ENCODE peak calls at places on chromosomes 5 and 9, in four cellular contexts. G is WTC11, T is K562, P is HepG2. Y is an unnamed sample.

GRCh38 chr9:111501648-111502047 is 17.5 kb upstream of the ECPAS start:
- DNase-seq in G (peak; percentile 25), T (no peak), P (no peak), Y (no peak)

GRCh38 chr9:133477992-133478850 is 678 bp downstream of the SLC2A6 start:
- DNase-seq in G (no peak), T (no peak), P (peak; percentile 52), Y (no peak)

GRCh38 chr5:179195561-179196419 is 135.6 kb downstream of the ZNF354C start:
- DNase-seq in G (peak; percentile 6), T (no peak), P (no peak), Y (no peak)

GRCh38 chr9:37732086-37732744 is 21.4 kb upstream of the TRMT10B start:
- DNase-seq in G (no peak), T (no peak), P (no peak), Y (no peak)

GRCh38 chr5:136063778-136064465 is 35.1 kb downstream of the TGFBI start:
- DNase-seq in G (no peak), T (no peak), P (no peak), Y (no peak)

GRCh38 chr5:137344723-137345322 is 154.3 kb downstream of the SPOCK1 start:
- DNase-seq in G (peak; percentile 74), T (peak; percentile 28), P (peak; percentile 26), Y (peak; percentile 39)

GRCh38 chr5:147763791-147764525 is 18.6 kb downstream of the JAKMIP2 start:
- DNase-seq in G (no peak), T (no peak), P (peak; percentile 15), Y (no peak)

GRCh38 chr5:110086658-110087388 is 397.1 kb downstream of the MAN2A1 start:
- DNase-seq in G (no peak), T (no peak), P (no peak), Y (no peak)

GRCh38 chr9:83362341-83362995 is 175.7 kb downstream of the FRMD3 start:
- DNase-seq in G (no peak), T (no peak), P (no peak), Y (no peak)

GRCh38 chr5:143629871-143630658 is 181.9 kb upstream of the HMHB1 start:
- DNase-seq in G (no peak), T (no peak), P (peak; percentile 80), Y (no peak)

GRCh38 chr9:136484153-136485048 is 1.6 kb upstream of the SEC16A start:
- DNase-seq in G (no peak), T (no peak), P (peak; percentile 74), Y (no peak)

GRCh38 chr9:5554254-5554653 is 43.9 kb downstream of the PDCD1LG2 start:
- DNase-seq in G (no peak), T (no peak), P (no peak), Y (no peak)

GRCh38 chr5:137622850-137623249 is 113.0 kb downstream of the KLHL3 start:
- DNase-seq in G (no peak), T (no peak), P (peak; percentile 64), Y (no peak)

GRCh38 chr5:62779010-62779422 is 200.4 kb downstream of the LRRC70 start:
- DNase-seq in G (peak; percentile 12), T (peak; percentile 49), P (peak; percentile 64), Y (peak; percentile 63)

GRCh38 chr5:96253140-96253539 is 179.9 kb downstream of the PCSK1 start:
- DNase-seq in G (no peak), T (no peak), P (no peak), Y (no peak)

GRCh38 chr9:129422843-129423700 is 197.8 kb downstream of the C9orf50 start:
- DNase-seq in G (no peak), T (no peak), P (no peak), Y (no peak)

GRCh38 chr9:136565075-136565721 is 19.4 kb upstream of the NOTCH1 start:
- DNase-seq in G (no peak), T (no peak), P (no peak), Y (no peak)

GRCh38 chr5:107554776-107555424 is 115.8 kb downstream of the EFNA5 start:
- DNase-seq in G (no peak), T (no peak), P (no peak), Y (no peak)

GRCh38 chr5:164097747-164098146 is 592.3 kb downstream of the MAT2B start:
- DNase-seq in G (no peak), T (no peak), P (no peak), Y (no peak)

GRCh38 chr5:9928266-9928750 is 298.2 kb upstream of the TAS2R1 start:
- DNase-seq in G (no peak), T (no peak), P (no peak), Y (no peak)

GRCh38 chr5:131475416-131476045 is 159.5 kb downstream of the RAPGEF6 start:
- DNase-seq in G (no peak), T (no peak), P (no peak), Y (no peak)

GRCh38 chr9:121568541-121569265 is 69.1 kb upstream of the GGTA1 start:
- DNase-seq in G (no peak), T (no peak), P (no peak), Y (no peak)

GRCh38 chr5:106601605-106602004 is 1069.1 kb downstream of the EFNA5 start:
- DNase-seq in G (no peak), T (no peak), P (no peak), Y (no peak)

GRCh38 chr5:149264432-149265069 is 7.1 kb upstream of the AFAP1L1 start:
- DNase-seq in G (peak; percentile 89), T (peak; percentile 42), P (peak; percentile 21), Y (peak; percentile 39)

GRCh38 chr5:149267241-149267973 is 4.3 kb upstream of the AFAP1L1 start:
- DNase-seq in G (no peak), T (no peak), P (no peak), Y (no peak)

GRCh38 chr5:149268928-149269557 is 2.6 kb upstream of the AFAP1L1 start:
- DNase-seq in G (no peak), T (peak; percentile 71), P (peak; percentile 49), Y (peak; percentile 60)

GRCh38 chr5:149262315-149262714 is 9.3 kb upstream of the AFAP1L1 start:
- DNase-seq in G (no peak), T (no peak), P (no peak), Y (no peak)

DNA sequence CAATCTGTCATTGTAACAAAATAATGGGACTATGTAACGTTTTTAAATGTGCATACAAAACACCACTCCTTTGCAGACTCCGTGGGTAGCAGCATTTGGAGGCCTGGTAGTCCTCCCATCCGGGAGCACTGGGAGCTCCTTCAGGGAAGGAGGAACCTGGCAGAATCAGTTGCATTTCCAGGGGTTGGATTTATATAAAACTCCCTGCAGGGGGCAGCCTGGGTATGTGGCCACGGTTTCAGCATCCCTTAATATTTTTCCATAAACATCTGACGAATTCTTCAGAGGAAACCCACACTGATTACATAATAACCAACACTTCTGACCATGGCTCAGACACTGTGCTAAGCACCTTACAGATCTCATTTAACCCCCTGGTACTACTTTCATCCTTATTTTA is 6.1 kb upstream of the AFAP1L1 start:
- DNase-seq in G (no peak), T (no peak), P (no peak), Y (peak; percentile 23)
- TF ChIP-seq ELF4 in G (no peak), T (no peak), P (no peak), Y (no peak)

DNA sequence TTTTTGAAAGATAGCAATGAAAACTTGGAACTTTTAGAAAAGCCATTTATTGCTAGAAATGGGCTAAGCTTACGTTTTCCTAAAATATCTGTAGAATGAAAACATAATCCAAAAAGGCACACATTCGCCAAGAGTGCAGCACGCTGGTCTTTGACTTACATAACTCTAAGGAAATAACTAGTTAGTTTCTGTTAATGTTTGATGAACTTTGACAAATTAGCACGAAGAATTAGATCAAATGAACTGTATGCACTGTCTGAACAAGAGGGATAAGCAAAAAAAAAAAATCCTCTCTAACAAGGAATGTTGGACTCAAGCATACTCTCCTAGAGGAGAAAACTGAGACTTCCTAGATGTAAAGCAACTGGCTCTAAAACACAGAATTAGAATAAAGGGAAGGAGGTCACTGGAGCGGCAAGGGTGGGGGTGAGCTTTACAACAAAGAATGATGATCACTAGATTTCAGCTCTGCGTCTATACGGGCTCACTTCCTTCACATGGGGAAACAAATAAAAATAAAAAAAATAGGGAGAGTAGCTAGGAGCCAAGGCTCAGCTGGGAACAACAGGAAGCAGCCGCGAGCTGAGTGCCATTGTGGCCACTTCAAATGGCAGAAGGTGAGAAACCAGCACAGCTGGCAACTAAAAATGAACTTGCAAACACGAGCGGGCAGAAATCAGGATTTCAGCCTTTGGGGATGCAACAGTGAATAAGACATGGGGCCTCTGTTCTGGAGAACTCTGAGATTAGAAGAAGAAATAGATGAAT is 48.7 kb upstream of the CEMIP2 start:
- DNase-seq in G (no peak), T (no peak), P (no peak), Y (no peak)
- TF ChIP-seq SP1 in G (no peak), T (no peak), P (no peak), Y (no peak)

GRCh38 chr9:107731115-107731762 is 241.7 kb upstream of the KLF4 start:
- DNase-seq in G (no peak), T (no peak), P (no peak), Y (no peak)

GRCh38 chr9:107733530-107733907 is 243.9 kb upstream of the KLF4 start:
- DNase-seq in G (no peak), T (no peak), P (no peak), Y (no peak)

GRCh38 chr9:107732781-107733529 is 243.4 kb upstream of the KLF4 start:
- DNase-seq in G (no peak), T (no peak), P (no peak), Y (no peak)

GRCh38 chr9:107727113-107727780 is 237.7 kb upstream of the KLF4 start:
- DNase-seq in G (no peak), T (no peak), P (no peak), Y (no peak)

DNA sequence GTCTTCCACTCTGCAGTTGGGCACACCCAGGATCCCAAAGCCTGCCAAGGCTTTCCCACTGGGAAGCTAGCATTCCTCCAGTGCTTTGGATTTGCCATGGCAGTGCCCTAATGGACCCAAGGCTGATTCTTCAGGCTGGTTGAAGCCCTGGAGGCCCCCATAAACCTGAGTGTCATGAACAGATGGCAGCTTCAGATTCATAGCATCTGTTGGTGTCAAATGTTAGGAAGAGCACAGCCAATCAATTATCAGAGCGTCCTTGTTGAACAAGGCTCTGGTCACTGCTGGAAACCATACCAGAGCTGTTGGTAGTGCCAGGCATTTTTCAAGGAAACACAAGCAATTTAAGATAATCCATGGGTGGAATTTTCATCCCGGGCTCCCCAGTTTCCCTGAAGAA is 241.1 kb upstream of the KLF4 start:
- DNase-seq in G (no peak), T (no peak), P (no peak), Y (no peak)
- TF ChIP-seq ELF4 in G (no peak), T (no peak), P (no peak), Y (no peak)

GRCh38 chr9:34627716-34628655 is 880 bp downstream of the ARID3C start:
- DNase-seq in G (no peak), T (no peak), P (no peak), Y (no peak)
- TF ChIP-seq SP1 in G (no peak), T (no peak), P (no peak), Y (no peak)

GRCh38 chr5:1881731-1882336 is 891 bp downstream of the IRX4 start:
- DNase-seq in G (peak; percentile 44), T (no peak), P (no peak), Y (no peak)

GRCh38 chr5:1883120-1883924 is 597 bp upstream of the IRX4 start:
- DNase-seq in G (peak; percentile 66), T (no peak), P (no peak), Y (peak; percentile 73)

GRCh38 chr5:1883925-1884637 is 1.4 kb upstream of the IRX4 start:
- DNase-seq in G (no peak), T (no peak), P (no peak), Y (no peak)

GRCh38 chr5:1881273-1881586 is 1.5 kb downstream of the IRX4 start:
- DNase-seq in G (peak; percentile 76), T (peak; percentile 57), P (no peak), Y (no peak)

GRCh38 chr5:1882337-1883119 is at the start of gene IRX4:
- DNase-seq in G (peak; percentile 72), T (no peak), P (no peak), Y (peak; percentile 49)
- TF ChIP-seq ELF4 in G (no peak), T (no peak), P (no peak), Y (no peak)

Y was measured in HEK293T.